ENCODE peak calls at places on chromosomes 7 and 10, in eight cellular contexts. Y is OCI-LY7, N is mammary epithelial cell, M is psoas muscle, D is sigmoid colon, S is mesendoderm, L is mucosa of descending colon, F is gastrocnemius medialis. C is an unnamed sample. For H3K4me1 and H3K36me3, the result is how much of the 10 kb centered on the place peaks cover.

GRCh38 chr7:54076619-54077018 is 465.6 kb upstream of the VSTM2A start:
- DNase-seq in N (peak), Y (no peak), D (no peak), F (no peak), M (no peak), L (no peak), S (no peak), C (no peak)

GRCh38 chr7:80330434-80330833 is 181.4 kb downstream of the GNAT3 start:
- DNase-seq in D (no peak), M (no peak), F (no peak), Y (no peak), S (no peak), L (no peak), N (no peak), C (no peak)

GRCh38 chr10:80365510-80365909 is 8.9 kb downstream of the DYDC2 start:
- DNase-seq in M (no peak), D (no peak), F (no peak), N (no peak), S (no peak), L (no peak), Y (no peak), C (no peak)

GRCh38 chr7:2873146-2873545 is 29.0 kb upstream of the GNA12 start:
- DNase-seq in L (no peak), F (no peak), M (no peak), N (no peak), S (no peak), Y (no peak), D (no peak), C (no peak)

GRCh38 chr7:155257482-155258232 is 40.0 kb upstream of the INSIG1 start:
- DNase-seq in N (peak), D (peak), M (peak), Y (no peak), S (no peak), F (peak), L (peak), C (no peak)

GRCh38 chr10:4836416-4836969 is 10.5 kb downstream of the AKR1E2 start:
- DNase-seq in L (no peak), N (no peak), S (no peak), D (no peak), M (no peak), Y (no peak), F (no peak), C (no peak)

GRCh38 chr10:6537704-6538103 is 42.4 kb downstream of the PRKCQ start:
- DNase-seq in N (no peak), M (no peak), D (no peak), F (peak), S (no peak), Y (no peak), L (no peak), C (no peak)

GRCh38 chr7:52369922-52370321 is 665.5 kb upstream of the POM121L12 start:
- DNase-seq in F (no peak), D (no peak), Y (no peak), M (no peak), N (no peak), L (no peak), S (no peak), C (no peak)

GRCh38 chr10:12264204-12264908 is 68.4 kb downstream of the CDC123 start:
- DNase-seq in M (peak), N (peak), S (peak), L (peak), F (peak), Y (peak), D (peak), C (peak)

GRCh38 chr7:45089314-45089891 is 634 bp upstream of the NACAD start:
- DNase-seq in F (no peak), N (peak), M (peak), L (peak), D (peak), S (peak), Y (no peak), C (peak)

GRCh38 chr10:113240736-113241135 is 290.7 kb downstream of the TCF7L2 start:
- DNase-seq in D (no peak), F (no peak), S (no peak), M (no peak), L (no peak), Y (no peak), N (no peak), C (no peak)

GRCh38 chr7:51133992-51134391 is 182.6 kb downstream of the COBL start:
- DNase-seq in Y (no peak), F (no peak), D (no peak), S (no peak), L (no peak), M (no peak), N (no peak), C (no peak)

GRCh38 chr10:106378251-106378650 is 786.3 kb downstream of the SORCS1 start:
- DNase-seq in S (peak), L (no peak), F (no peak), M (no peak), Y (no peak), D (no peak), N (no peak), C (no peak)

GRCh38 chr7:69237541-69237940 is 360.7 kb upstream of the AUTS2 start:
- DNase-seq in Y (no peak), D (no peak), F (no peak), M (no peak), L (no peak), N (no peak), S (no peak), C (no peak)

GRCh38 chr10:32979041-32979440 is 21.0 kb upstream of the ITGB1 start:
- DNase-seq in N (no peak), Y (no peak), L (no peak), D (no peak), F (no peak), S (no peak), M (no peak), C (no peak)

GRCh38 chr10:124959564-124959963 is 17.6 kb downstream of the ZRANB1 start:
- DNase-seq in N (no peak), Y (no peak), F (no peak), M (no peak), L (no peak), S (no peak), D (no peak), C (no peak)

GRCh38 chr7:158819571-158820203 is 9.6 kb downstream of the ESYT2 start:
- DNase-seq in F (no peak), Y (no peak), L (no peak), D (no peak), S (peak), N (no peak), M (no peak), C (no peak)

GRCh38 chr10:77844713-77845454 is 81.7 kb downstream of the DLG5 start:
- DNase-seq in S (peak), L (no peak), M (no peak), Y (no peak), F (no peak), N (peak), D (no peak), C (no peak)

GRCh38 chr7:137985253-137985896 is 16.5 kb downstream of the CREB3L2 start:
- DNase-seq in Y (peak), F (no peak), D (no peak), N (no peak), S (no peak), M (no peak), L (no peak), C (no peak)

GRCh38 chr7:27130540-27131389 is at the start of gene HOXA4:
- DNase-seq in D (peak), F (peak), M (peak), S (peak), Y (peak), L (peak), N (peak), C (no peak)

GRCh38 chr7:2170576-2171521 is 61.9 kb downstream of the MAD1L1 start:
- DNase-seq in S (no peak), Y (no peak), L (no peak), D (no peak), M (no peak), N (no peak), F (no peak), C (no peak)

GRCh38 chr7:154841731-154842331 is 161.1 kb downstream of the PAXIP1 start:
- DNase-seq in N (no peak), F (no peak), M (no peak), D (no peak), Y (no peak), S (peak), L (no peak), C (no peak)

GRCh38 chr7:69893915-69894314 is 295.6 kb downstream of the AUTS2 start:
- DNase-seq in D (no peak), Y (peak), M (no peak), N (no peak), L (no peak), F (no peak), S (peak), C (no peak)

GRCh38 chr7:99677013-99677412 is 2.8 kb downstream of the CYP3A5 start:
- DNase-seq in S (no peak), L (no peak), Y (no peak), M (no peak), D (no peak), N (no peak), F (no peak), C (no peak)

GRCh38 chr7:141441837-141442627 is 109.2 kb upstream of the AGK start:
- DNase-seq in D (no peak), S (no peak), M (peak), N (peak), L (no peak), Y (no peak), F (no peak), C (no peak)

GRCh38 chr10:81876253-81876731 is 1.3 kb downstream of the NRG3 start:
- DNase-seq in S (peak), F (no peak), N (no peak), Y (no peak), M (no peak), D (no peak), L (no peak), C (no peak)

GRCh38 chr10:46539596-46540411 is 16.7 kb downstream of the GPRIN2 start:
- DNase-seq in L (peak), D (no peak), S (no peak), Y (no peak), M (peak), N (no peak), F (no peak), C (peak)
- H3K4me1 ChIP-seq in L (under half), D (under half), S (under half), Y (under half), M (under half), N (under half), F (under half), C (under half)

DNA sequence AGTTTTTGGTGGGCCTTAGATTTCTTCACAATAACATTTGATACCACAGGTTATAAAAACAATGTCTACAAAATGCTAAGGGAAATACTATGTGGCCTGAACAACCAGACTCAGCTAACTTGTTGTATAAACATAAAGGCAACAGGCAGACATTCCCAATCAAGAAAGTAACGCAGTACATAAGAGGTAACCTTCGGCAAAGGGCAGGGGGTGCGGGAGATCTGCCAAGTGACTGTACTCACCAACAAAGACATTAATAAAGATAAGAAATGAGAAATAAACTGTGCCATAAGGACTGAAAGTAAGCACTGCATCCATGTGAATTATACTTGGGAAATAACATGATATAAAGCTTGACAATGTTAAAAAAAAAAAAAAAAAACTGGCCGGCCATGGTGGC is 15.4 kb downstream of the NSUN6 start:
- DNase-seq in L (no peak), F (no peak), D (no peak), Y (no peak), M (no peak), N (no peak), S (no peak), C (no peak)
- H3K36me3 ChIP-seq in L (under half), F (under half), D (under half), Y (under half), M (under half), N (under half), S (under half), C (under half)

GRCh38 chr7:130888468-130888867 is 154.5 kb upstream of the KLF14 start:
- DNase-seq in N (no peak), F (no peak), M (no peak), D (no peak), Y (no peak), S (no peak), L (no peak), C (no peak)
- H3K4me1 ChIP-seq in N (half or more), F (half or more), M (half or more), D (under half), Y (under half), S (under half), L (half or more), C (under half)

GRCh38 chr7:122038904-122039303 is 105.1 kb downstream of the AASS start:
- DNase-seq in N (no peak), Y (no peak), S (no peak), L (no peak), D (no peak), M (no peak), F (no peak), C (no peak)

GRCh38 chr7:122033641-122034040 is 110.4 kb downstream of the AASS start:
- DNase-seq in M (no peak), Y (no peak), D (no peak), F (no peak), N (no peak), S (no peak), L (no peak), C (no peak)
- H3K36me3 ChIP-seq in M (under half), Y (under half), D (under half), F (under half), N (under half), S (under half), L (under half), C (under half)

GRCh38 chr10:8485032-8485431 is 430.5 kb downstream of the GATA3 start:
- DNase-seq in S (no peak), L (no peak), D (no peak), M (no peak), N (peak), F (no peak), Y (no peak), C (no peak)

GRCh38 chr10:8487346-8487745 is 432.9 kb downstream of the GATA3 start:
- DNase-seq in F (no peak), L (no peak), S (no peak), M (no peak), Y (no peak), N (no peak), D (no peak), C (no peak)

GRCh38 chr10:8489232-8489631 is 434.7 kb downstream of the GATA3 start:
- DNase-seq in S (no peak), M (no peak), Y (no peak), N (no peak), L (no peak), D (no peak), F (no peak), C (no peak)

GRCh38 chr10:8489823-8490222 is 435.3 kb downstream of the GATA3 start:
- DNase-seq in M (no peak), N (no peak), D (no peak), F (no peak), Y (no peak), S (peak), L (no peak), C (no peak)
- H3K4me1 ChIP-seq in M (under half), N (under half), D (under half), F (under half), Y (under half), S (under half), L (under half), C (under half)

DNA sequence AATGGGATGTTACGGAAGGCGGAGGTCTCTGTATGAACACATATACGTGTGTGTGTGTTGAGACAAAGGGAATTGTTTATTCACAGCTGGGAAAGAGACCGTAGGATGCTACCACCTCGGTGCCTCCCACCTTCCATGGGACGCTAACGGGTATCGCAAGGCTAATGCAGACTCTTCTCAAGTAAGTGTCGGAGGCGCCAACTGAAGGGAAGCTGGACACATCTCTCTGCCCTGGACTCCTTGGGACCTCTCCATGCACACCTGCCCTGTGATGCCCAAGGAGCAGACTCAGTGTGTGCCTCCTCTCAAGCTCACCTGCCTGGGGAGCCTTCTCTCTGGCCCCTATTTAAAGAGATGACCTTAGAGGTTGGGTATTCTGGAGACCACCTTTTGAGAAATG is 230.9 kb downstream of the DNAJB6 start:
- DNase-seq in Y (no peak), F (no peak), S (no peak), D (peak), N (no peak), L (no peak), M (no peak), C (no peak)
- H3K36me3 ChIP-seq in Y (under half), F (under half), S (under half), D (under half), N (under half), L (under half), M (under half), C (under half)

DNA sequence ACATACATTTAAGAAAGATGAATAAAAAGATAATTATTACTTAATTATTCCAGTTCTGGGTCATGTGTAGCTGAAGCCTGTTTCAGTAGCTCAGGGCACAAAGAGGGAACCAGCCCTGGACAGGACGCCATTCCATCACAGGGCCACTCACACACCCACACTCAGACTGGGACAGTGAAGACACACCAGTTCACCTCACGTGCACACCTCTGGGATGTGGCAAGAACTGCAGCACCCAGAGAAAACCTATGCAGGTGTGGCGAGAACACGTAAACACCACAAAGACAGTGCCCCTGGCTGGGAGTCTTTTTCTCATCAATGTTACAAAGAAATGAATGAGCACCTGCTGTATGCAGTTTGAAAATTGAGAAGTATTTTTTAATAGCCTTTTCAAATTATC is 1.6 kb upstream of the IDI1 start:
- DNase-seq in S (peak), M (no peak), D (no peak), N (peak), L (peak), F (no peak), Y (peak), C (peak)
- H3K4me1 ChIP-seq in S (under half), M (under half), D (under half), N (under half), L (under half), F (half or more), Y (under half), C (under half)

C was measured in HAP-1.